ENCODE peak calls at places on chromosomes 7 and 10, in six cellular contexts. One of them, this sample, is unnamed.

GRCh38 chr10:131710142-131710861 is 190.5 kb upstream of the PPP2R2D start:
- DNase-seq in activated T-cell treated with anti-CD3 and anti-CD28 coated beads for 48 hours: no peak
- DNase-seq in pons: no peak
- DNase-seq in NCI-H510A: no peak
- DNase-seq in fibroblast of villous mesenchyme: no peak
- DNase-seq in HT-29: no peak
- DNase-seq in this sample: no peak

GRCh38 chr10:12876266-12876665 is 125.2 kb downstream of the CCDC3 start:
- DNase-seq in pons: peak; percentile 2
- DNase-seq in NCI-H510A: no peak
- DNase-seq in fibroblast of villous mesenchyme: no peak
- DNase-seq in activated T-cell treated with anti-CD3 and anti-CD28 coated beads for 48 hours: no peak
- DNase-seq in HT-29: no peak
- DNase-seq in this sample: no peak

GRCh38 chr7:47085491-47086275 is 496.2 kb downstream of the TNS3 start:
- DNase-seq in pons: no peak
- DNase-seq in activated T-cell treated with anti-CD3 and anti-CD28 coated beads for 48 hours: no peak
- DNase-seq in HT-29: no peak
- DNase-seq in NCI-H510A: no peak
- DNase-seq in fibroblast of villous mesenchyme: no peak
- DNase-seq in this sample: no peak

GRCh38 chr10:100223879-100224278 is 5.5 kb downstream of the CHUK start:
- DNase-seq in HT-29: no peak
- DNase-seq in NCI-H510A: no peak
- DNase-seq in activated T-cell treated with anti-CD3 and anti-CD28 coated beads for 48 hours: no peak
- DNase-seq in fibroblast of villous mesenchyme: no peak
- DNase-seq in pons: no peak
- DNase-seq in this sample: no peak

GRCh38 chr10:43905502-43906236 is 257.0 kb upstream of the ZNF32 start:
- DNase-seq in fibroblast of villous mesenchyme: peak; percentile 81
- DNase-seq in NCI-H510A: no peak
- DNase-seq in pons: no peak
- DNase-seq in activated T-cell treated with anti-CD3 and anti-CD28 coated beads for 48 hours: no peak
- DNase-seq in HT-29: no peak
- DNase-seq in this sample: no peak

GRCh38 chr7:87941138-87941537 is 7.1 kb downstream of the ADAM22 start:
- DNase-seq in fibroblast of villous mesenchyme: no peak
- DNase-seq in NCI-H510A: no peak
- DNase-seq in pons: no peak
- DNase-seq in HT-29: no peak
- DNase-seq in activated T-cell treated with anti-CD3 and anti-CD28 coated beads for 48 hours: no peak
- DNase-seq in this sample: no peak

GRCh38 chr7:157281221-157281998 is 55.4 kb upstream of the DNAJB6 start:
- DNase-seq in activated T-cell treated with anti-CD3 and anti-CD28 coated beads for 48 hours: no peak
- DNase-seq in NCI-H510A: no peak
- DNase-seq in pons: no peak
- DNase-seq in fibroblast of villous mesenchyme: no peak
- DNase-seq in HT-29: no peak
- DNase-seq in this sample: no peak

GRCh38 chr7:21568762-21569161 is 25.9 kb downstream of the DNAH11 start:
- DNase-seq in HT-29: peak; percentile 36
- DNase-seq in activated T-cell treated with anti-CD3 and anti-CD28 coated beads for 48 hours: no peak
- DNase-seq in fibroblast of villous mesenchyme: peak; percentile 5
- DNase-seq in NCI-H510A: no peak
- DNase-seq in pons: peak; percentile 25
- DNase-seq in this sample: peak; percentile 12

GRCh38 chr10:46550076-46550790 is 6.2 kb downstream of the GPRIN2 start:
- DNase-seq in NCI-H510A: no peak
- DNase-seq in fibroblast of villous mesenchyme: no peak
- DNase-seq in activated T-cell treated with anti-CD3 and anti-CD28 coated beads for 48 hours: no peak
- DNase-seq in pons: no peak
- DNase-seq in HT-29: no peak
- DNase-seq in this sample: no peak

GRCh38 chr7:16347461-16348192 is 73.7 kb downstream of the CRPPA start:
- DNase-seq in pons: no peak
- DNase-seq in activated T-cell treated with anti-CD3 and anti-CD28 coated beads for 48 hours: no peak
- DNase-seq in fibroblast of villous mesenchyme: peak; percentile 26
- DNase-seq in NCI-H510A: no peak
- DNase-seq in HT-29: peak; percentile 33
- DNase-seq in this sample: no peak

GRCh38 chr7:22726849-22727792 is at the start of gene IL6:
- DNase-seq in NCI-H510A: peak; percentile 66
- DNase-seq in HT-29: no peak
- DNase-seq in fibroblast of villous mesenchyme: peak; percentile 94
- DNase-seq in activated T-cell treated with anti-CD3 and anti-CD28 coated beads for 48 hours: no peak
- DNase-seq in pons: peak; percentile 61
- DNase-seq in this sample: no peak